ENCODE peak calls at places on chromosomes 5 and 9, in nine cellular contexts. Y is type B pancreatic cell, J is right atrium auricular region, P is H9, E is WTC11, N is mammary epithelial cell, C is OCI-LY7, A is cardiac fibroblast, X is Peyer's patch. W is an unnamed sample.

GRCh38 chr5:115170128-115170923 is 618 bp upstream of the TRIM36 start:
- DNase-seq in Y (no peak), J (no peak), P (no peak), E (peak; percentile 62), N (no peak), C (no peak), A (peak; percentile 30), X (no peak), W (peak; percentile 35)

GRCh38 chr5:141560725-141561483 is 57.9 kb downstream of the DIAPH1 start:
- DNase-seq in Y (peak; percentile 72), J (peak; percentile 94), P (peak; percentile 95), E (peak; percentile 75), N (peak; percentile 96), C (no peak), A (peak; percentile 99), X (peak; percentile 60), W (peak; percentile 67)

GRCh38 chr9:81522721-81523551 is 166.4 kb downstream of the TLE1 start:
- DNase-seq in Y (no peak), J (no peak), P (peak; percentile 51), E (peak; percentile 39), N (peak; percentile 61), C (peak; percentile 39), A (peak; percentile 81), X (no peak), W (no peak)

GRCh38 chr9:93058357-93059096 is at the start of gene SUSD3:
- DNase-seq in Y (no peak), J (no peak), P (peak; percentile 89), E (peak; percentile 89), N (no peak), C (peak; percentile 97), A (peak; percentile 71), X (peak; percentile 71), W (peak; percentile 42)

GRCh38 chr5:42745426-42745825 is 11.2 kb upstream of the CCDC152 start:
- DNase-seq in Y (no peak), J (no peak), P (peak; percentile 61), E (peak; percentile 67), N (no peak), C (peak; percentile 2), A (peak; percentile 20), X (no peak), W (peak; percentile 9)

GRCh38 chr9:133577463-133578112 is 31.6 kb downstream of the FAM163B start:
- DNase-seq in Y (no peak), J (no peak), P (no peak), E (no peak), N (no peak), C (no peak), A (no peak), X (no peak), W (no peak)

GRCh38 chr9:114362394-114362793 is 25.4 kb downstream of the AKNA start:
- DNase-seq in Y (no peak), J (no peak), P (no peak), E (no peak), N (no peak), C (no peak), A (no peak), X (no peak), W (no peak)

GRCh38 chr9:27206041-27206440 is 90.9 kb downstream of the EQTN start:
- DNase-seq in Y (no peak), J (no peak), P (no peak), E (no peak), N (no peak), C (no peak), A (no peak), X (no peak), W (no peak)

GRCh38 chr9:113155911-113156559 is 5.2 kb downstream of the SLC31A2 start:
- DNase-seq in Y (no peak), J (no peak), P (no peak), E (no peak), N (no peak), C (no peak), A (no peak), X (no peak), W (no peak)

GRCh38 chr5:1481266-1481998 is 36.2 kb upstream of the SLC6A3 start:
- DNase-seq in Y (no peak), J (no peak), P (no peak), E (no peak), N (no peak), C (peak; percentile 30), A (no peak), X (no peak), W (no peak)

GRCh38 chr5:168471785-168472184 is 14.5 kb upstream of the RARS1 start:
- DNase-seq in Y (no peak), J (no peak), P (no peak), E (no peak), N (no peak), C (no peak), A (no peak), X (no peak), W (no peak)

GRCh38 chr9:135803441-135803840 is 101.5 kb downstream of the KCNT1 start:
- DNase-seq in Y (no peak), J (no peak), P (no peak), E (no peak), N (no peak), C (no peak), A (no peak), X (no peak), W (no peak)

GRCh38 chr9:114285166-114285867 is 37.6 kb upstream of the ORM1 start:
- DNase-seq in Y (peak; percentile 69), J (no peak), P (peak; percentile 36), E (peak; percentile 11), N (no peak), C (no peak), A (peak; percentile 89), X (peak; percentile 37), W (no peak)

GRCh38 chr9:109401169-109401989 is 80.5 kb upstream of the EPB41L4B start:
- DNase-seq in Y (peak; percentile 76), J (no peak), P (peak; percentile 85), E (peak; percentile 86), N (peak; percentile 53), C (peak; percentile 24), A (peak; percentile 68), X (no peak), W (peak; percentile 72)

GRCh38 chr9:4581031-4581760 is 80.9 kb upstream of the PLPP6 start:
- DNase-seq in Y (no peak), J (no peak), P (no peak), E (no peak), N (no peak), C (no peak), A (no peak), X (no peak), W (no peak)

GRCh38 chr5:15334551-15335302 is 165.3 kb upstream of the FBXL7 start:
- DNase-seq in Y (no peak), J (no peak), P (no peak), E (no peak), N (no peak), C (no peak), A (no peak), X (no peak), W (no peak)

DNA sequence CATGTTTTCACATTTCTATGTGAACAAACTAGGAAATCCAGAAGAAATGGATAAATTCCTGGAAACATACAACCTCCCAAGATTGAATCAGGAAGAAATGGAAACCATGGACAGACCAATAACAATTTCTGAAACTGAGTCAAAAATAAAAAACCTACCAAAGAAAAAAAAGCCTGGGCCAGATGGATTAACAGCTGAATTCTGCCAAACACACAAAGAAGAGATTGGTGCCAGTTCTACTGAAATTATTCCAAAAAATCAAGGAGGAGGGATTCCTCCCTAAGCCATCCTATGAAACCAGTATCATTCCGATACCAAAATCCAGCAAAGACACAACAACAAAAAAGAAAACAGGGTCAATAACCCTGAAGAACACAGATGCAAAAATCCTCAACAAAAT is 166.9 kb upstream of the FBXL7 start:
- DNase-seq in Y (no peak), J (no peak), P (no peak), E (no peak), N (no peak), C (no peak), A (no peak), X (no peak), W (no peak)
- TF ChIP-seq CTCF in Y (no peak), J (no peak), P (no peak), E (no peak), N (no peak), C (no peak), A (no peak), X (no peak), W (no peak)

DNA sequence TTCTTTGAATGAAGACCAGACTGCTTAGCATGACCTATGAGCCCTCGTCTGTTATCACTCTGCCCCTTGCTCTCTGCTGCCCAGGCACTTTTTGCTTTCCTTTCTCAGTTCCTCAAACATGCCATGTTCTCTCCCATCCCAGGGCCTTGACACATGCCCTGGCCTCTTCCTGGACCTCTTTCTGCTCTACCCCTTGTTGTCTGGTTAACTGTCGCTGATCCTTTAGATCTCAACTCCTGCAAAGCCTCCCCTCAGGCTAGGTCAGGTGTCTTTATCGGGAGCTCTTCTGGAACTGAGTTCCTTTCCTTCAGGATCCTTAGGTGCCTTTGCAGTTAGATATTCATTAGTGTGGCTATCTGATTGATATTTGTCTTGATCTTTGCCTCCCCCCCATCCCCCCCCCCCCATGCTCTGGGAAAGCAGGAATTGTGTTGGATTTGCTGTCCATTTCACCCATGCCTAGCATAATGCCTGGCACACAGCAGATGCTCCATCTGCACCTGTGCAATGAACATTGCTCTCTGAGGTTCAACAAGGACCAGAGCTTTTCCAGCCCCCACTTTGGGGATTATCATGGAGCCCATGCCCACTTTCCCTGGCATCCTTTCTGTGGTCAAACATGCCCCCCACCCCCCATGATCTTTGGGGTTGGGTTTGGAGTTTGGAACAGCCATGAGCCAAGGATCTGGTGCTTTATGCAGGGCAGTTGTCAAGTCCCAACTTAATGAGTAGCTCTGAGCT is 182.2 kb upstream of the PITX1 start:
- DNase-seq in Y (peak; percentile 45), J (peak; percentile 32), P (peak; percentile 8), E (no peak), N (no peak), C (no peak), A (no peak), X (no peak), W (no peak)
- TF ChIP-seq CTCF in Y (no peak), J (no peak), P (no peak), E (no peak), N (no peak), C (no peak), A (no peak), X (no peak), W (no peak)

GRCh38 chr5:73943375-73943774 is 317.4 kb downstream of the ARHGEF28 start:
- DNase-seq in Y (no peak), J (no peak), P (no peak), E (no peak), N (no peak), C (no peak), A (no peak), X (no peak), W (no peak)
- TF ChIP-seq CTCF in Y (no peak), J (no peak), P (no peak), E (no peak), N (no peak), C (no peak), A (no peak), X (no peak), W (no peak)

DNA sequence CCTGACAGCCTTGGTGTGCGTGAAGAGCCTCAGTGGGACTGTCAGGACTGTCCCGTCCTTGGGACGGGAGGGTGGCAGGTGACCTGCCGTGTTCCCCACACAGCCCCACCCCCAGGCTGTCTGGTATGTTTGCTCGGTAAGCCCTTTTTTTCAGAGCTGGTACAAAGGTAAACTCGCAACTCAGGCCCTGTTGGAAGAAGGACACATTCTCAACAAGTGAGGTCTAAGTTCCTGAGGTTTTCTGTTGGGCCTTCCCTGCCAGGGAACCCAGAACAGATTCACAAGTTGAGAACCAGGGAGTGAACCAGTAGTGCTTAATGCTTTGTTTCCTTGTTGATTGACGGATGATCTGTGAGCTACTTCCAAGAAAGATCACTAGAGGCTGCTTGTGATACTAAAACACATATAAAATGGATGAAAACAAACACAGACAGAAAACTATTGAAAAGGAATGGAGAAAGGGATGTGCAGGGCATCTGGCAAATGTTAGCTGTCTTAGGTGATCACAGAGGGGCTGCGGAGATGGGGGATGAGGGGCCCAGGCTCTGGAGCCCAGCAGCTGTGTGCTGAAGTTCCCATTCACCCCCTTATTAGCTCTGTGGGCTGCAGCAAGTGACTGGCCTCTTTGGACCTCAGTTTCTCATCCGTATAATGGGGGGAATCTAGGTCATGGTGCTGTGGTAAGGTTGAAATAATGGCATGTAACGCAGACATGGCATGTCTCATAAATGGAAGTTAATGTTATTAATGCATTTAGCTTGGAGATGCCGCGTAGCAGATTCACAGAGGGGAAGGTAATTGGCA is 2.7 kb downstream of the NDST1 start:
- DNase-seq in Y (no peak), J (no peak), P (no peak), E (no peak), N (no peak), C (no peak), A (no peak), X (peak; percentile 83), W (no peak)
- TF ChIP-seq CTCF in Y (no peak), J (no peak), P (no peak), E (no peak), N (no peak), C (no peak), A (no peak), X (no peak), W (no peak)

W was measured in neural crest cell.